ENCODE peak calls at places on chromosomes 1 and 21, in five cellular contexts. One of them, this sample, is unnamed.

GRCh38 chr1:32393832-32394140 is 455 bp downstream of the BSDC1 start:
- DNase-seq in NCI-H2081: no peak
- DNase-seq in foreskin keratinocyte: no peak
- DNase-seq in adrenal gland: peak; percentile 63
- DNase-seq in effector CD4-positive, alpha-beta T cell: no peak
- DNase-seq in this sample: peak; percentile 42

GRCh38 chr1:153246825-153247224 is 12.7 kb upstream of the LORICRIN start:
- DNase-seq in NCI-H2081: no peak
- DNase-seq in foreskin keratinocyte: no peak
- DNase-seq in adrenal gland: no peak
- DNase-seq in effector CD4-positive, alpha-beta T cell: no peak
- DNase-seq in this sample: no peak

GRCh38 chr1:17205652-17206051 is 724 bp downstream of the PADI1 start:
- DNase-seq in NCI-H2081: no peak
- DNase-seq in foreskin keratinocyte: no peak
- DNase-seq in adrenal gland: no peak
- DNase-seq in effector CD4-positive, alpha-beta T cell: no peak
- DNase-seq in this sample: no peak

GRCh38 chr21:43277481-43278351 is 108.9 kb downstream of the CRYAA start:
- DNase-seq in NCI-H2081: no peak
- DNase-seq in foreskin keratinocyte: no peak
- DNase-seq in adrenal gland: no peak
- DNase-seq in effector CD4-positive, alpha-beta T cell: no peak
- DNase-seq in this sample: no peak

GRCh38 chr1:53583021-53583902 is 124.1 kb downstream of the DMRTB1 start:
- DNase-seq in NCI-H2081: no peak
- DNase-seq in foreskin keratinocyte: no peak
- DNase-seq in adrenal gland: no peak
- DNase-seq in effector CD4-positive, alpha-beta T cell: no peak
- DNase-seq in this sample: no peak

GRCh38 chr1:24315391-24315790 is 3.8 kb upstream of the GRHL3 start:
- DNase-seq in NCI-H2081: no peak
- DNase-seq in foreskin keratinocyte: no peak
- DNase-seq in adrenal gland: no peak
- DNase-seq in effector CD4-positive, alpha-beta T cell: no peak
- DNase-seq in this sample: no peak

GRCh38 chr1:10497109-10497508 is 22.4 kb downstream of the PEX14 start:
- DNase-seq in NCI-H2081: no peak
- DNase-seq in foreskin keratinocyte: no peak
- DNase-seq in adrenal gland: no peak
- DNase-seq in effector CD4-positive, alpha-beta T cell: no peak
- DNase-seq in this sample: no peak

GRCh38 chr1:17878837-17879236 is 123.7 kb downstream of the ACTL8 start:
- DNase-seq in NCI-H2081: no peak
- DNase-seq in foreskin keratinocyte: no peak
- DNase-seq in adrenal gland: peak; percentile 73
- DNase-seq in effector CD4-positive, alpha-beta T cell: no peak
- DNase-seq in this sample: no peak

GRCh38 chr1:96741335-96741734 is 19.8 kb downstream of the PTBP2 start:
- DNase-seq in NCI-H2081: no peak
- DNase-seq in foreskin keratinocyte: no peak
- DNase-seq in adrenal gland: no peak
- DNase-seq in effector CD4-positive, alpha-beta T cell: no peak
- DNase-seq in this sample: no peak

GRCh38 chr21:39397651-39398385 is 47.8 kb downstream of the LCA5L start:
- DNase-seq in NCI-H2081: no peak
- DNase-seq in foreskin keratinocyte: no peak
- DNase-seq in adrenal gland: no peak
- DNase-seq in effector CD4-positive, alpha-beta T cell: no peak
- DNase-seq in this sample: no peak

GRCh38 chr1:54413295-54413694 is 7.1 kb upstream of the SSBP3 start:
- DNase-seq in NCI-H2081: no peak
- DNase-seq in foreskin keratinocyte: no peak
- DNase-seq in adrenal gland: peak; percentile 43
- DNase-seq in effector CD4-positive, alpha-beta T cell: no peak
- DNase-seq in this sample: no peak

GRCh38 chr1:47184090-47184735 is 5.6 kb downstream of the PDZK1IP1 start:
- DNase-seq in NCI-H2081: no peak
- DNase-seq in foreskin keratinocyte: no peak
- DNase-seq in adrenal gland: no peak
- DNase-seq in effector CD4-positive, alpha-beta T cell: no peak
- DNase-seq in this sample: peak; percentile 3